ENCODE peak calls at places on chromosomes 11 and 22, in five cellular contexts. V, L, I, N and T are unnamed samples.

GRCh38 chr11:84901986-84902385 is 725.2 kb downstream of the DLG2 start:
- DNase-seq in L (no peak), I (no peak), V (no peak), N (no peak), T (no peak)

GRCh38 chr22:46613606-46613997 is 6.6 kb upstream of the GRAMD4 start:
- DNase-seq in L (no peak), I (no peak), V (no peak), N (peak), T (no peak)

GRCh38 chr11:43504316-43504950 is 145.7 kb downstream of the TTC17 start:
- DNase-seq in I (no peak), N (no peak), V (peak), L (peak), T (no peak)

GRCh38 chr11:43935131-43935979 is 7.1 kb upstream of the C11orf96 start:
- DNase-seq in N (no peak), L (no peak), I (no peak), V (no peak), T (no peak)

GRCh38 chr11:133898031-133898769 is 52.9 kb upstream of the SPATA19 start:
- DNase-seq in L (peak), V (no peak), I (peak), N (no peak), T (peak)

GRCh38 chr11:124075841-124076571 is 34.9 kb upstream of the OR10G7 start:
- DNase-seq in N (peak), V (no peak), I (no peak), L (peak), T (no peak)

GRCh38 chr22:25878933-25879332 is 136.9 kb downstream of the MYO18B start:
- DNase-seq in L (no peak), V (no peak), N (no peak), I (no peak), T (no peak)

GRCh38 chr11:7882860-7883259 is 48.2 kb downstream of the OR10A6 start:
- DNase-seq in I (no peak), N (no peak), V (no peak), L (no peak), T (no peak)

GRCh38 chr22:37913233-37913721 is 7.2 kb downstream of the MICALL1 start:
- DNase-seq in L (no peak), N (no peak), V (no peak), I (no peak), T (no peak)

GRCh38 chr11:87194985-87195820 is 157.5 kb downstream of the TMEM135 start:
- DNase-seq in N (no peak), V (no peak), I (no peak), L (no peak), T (no peak)

GRCh38 chr11:117950320-117950719 is 21.1 kb upstream of the TMPRSS13 start:
- DNase-seq in L (no peak), V (no peak), N (no peak), I (no peak), T (no peak)

GRCh38 chr11:12943276-12943675 is 65.8 kb upstream of the RASSF10 start:
- DNase-seq in I (no peak), N (no peak), V (no peak), L (no peak), T (no peak)

GRCh38 chr11:12944889-12945288 is 64.2 kb upstream of the RASSF10 start:
- DNase-seq in N (no peak), I (no peak), L (no peak), V (no peak), T (no peak)

GRCh38 chr11:12938590-12939247 is 70.4 kb upstream of the RASSF10 start:
- DNase-seq in V (no peak), I (no peak), N (no peak), L (no peak), T (no peak)

GRCh38 chr11:12941671-12942070 is 67.4 kb upstream of the RASSF10 start:
- DNase-seq in I (no peak), N (no peak), V (no peak), L (no peak), T (no peak)

GRCh38 chr11:12942157-12942556 is 67.0 kb upstream of the RASSF10 start:
- DNase-seq in N (no peak), I (no peak), V (no peak), L (peak), T (no peak)
- TF ChIP-seq CTCF in N (no peak), I (no peak), V (no peak), L (peak), T (no peak)

DNA sequence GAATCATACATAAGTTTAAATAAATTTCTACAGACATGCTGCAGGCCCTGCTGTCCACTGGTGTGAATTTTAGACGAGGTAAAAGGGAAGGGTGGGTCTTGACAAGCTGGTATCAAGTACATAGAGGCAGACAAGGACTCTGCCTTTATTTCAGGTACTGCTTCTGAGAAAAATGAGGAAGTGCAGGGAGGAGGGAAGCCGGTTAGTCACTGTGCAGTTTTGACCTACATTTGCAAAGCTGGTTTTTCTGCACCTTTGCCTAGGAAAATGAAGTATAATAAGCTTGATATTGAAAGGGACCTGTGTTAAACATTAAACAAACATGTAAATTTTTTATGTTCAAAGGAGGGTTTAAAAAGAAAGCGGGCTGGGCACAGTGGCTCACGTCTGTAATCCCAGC is 24.6 kb downstream of the TMEM45B start:
- DNase-seq in L (no peak), I (no peak), V (no peak), N (no peak), T (no peak)
- H3K27ac ChIP-seq in L (no peak), I (no peak), V (no peak), N (no peak), T (no peak)

GRCh38 chr11:66363187-66363601 is 8.4 kb downstream of the SLC29A2 start:
- DNase-seq in N (peak), L (no peak), I (no peak), V (no peak), T (peak)

GRCh38 chr11:66362481-66363147 is 8.9 kb downstream of the SLC29A2 start:
- DNase-seq in L (no peak), V (no peak), N (peak), I (no peak), T (no peak)

GRCh38 chr11:66359662-66360087 is 11.9 kb downstream of the SLC29A2 start:
- DNase-seq in L (peak), V (no peak), N (peak), I (no peak), T (no peak)

GRCh38 chr11:66361502-66361941 is 10.0 kb downstream of the SLC29A2 start:
- DNase-seq in L (no peak), V (no peak), I (peak), N (peak), T (no peak)

DNA sequence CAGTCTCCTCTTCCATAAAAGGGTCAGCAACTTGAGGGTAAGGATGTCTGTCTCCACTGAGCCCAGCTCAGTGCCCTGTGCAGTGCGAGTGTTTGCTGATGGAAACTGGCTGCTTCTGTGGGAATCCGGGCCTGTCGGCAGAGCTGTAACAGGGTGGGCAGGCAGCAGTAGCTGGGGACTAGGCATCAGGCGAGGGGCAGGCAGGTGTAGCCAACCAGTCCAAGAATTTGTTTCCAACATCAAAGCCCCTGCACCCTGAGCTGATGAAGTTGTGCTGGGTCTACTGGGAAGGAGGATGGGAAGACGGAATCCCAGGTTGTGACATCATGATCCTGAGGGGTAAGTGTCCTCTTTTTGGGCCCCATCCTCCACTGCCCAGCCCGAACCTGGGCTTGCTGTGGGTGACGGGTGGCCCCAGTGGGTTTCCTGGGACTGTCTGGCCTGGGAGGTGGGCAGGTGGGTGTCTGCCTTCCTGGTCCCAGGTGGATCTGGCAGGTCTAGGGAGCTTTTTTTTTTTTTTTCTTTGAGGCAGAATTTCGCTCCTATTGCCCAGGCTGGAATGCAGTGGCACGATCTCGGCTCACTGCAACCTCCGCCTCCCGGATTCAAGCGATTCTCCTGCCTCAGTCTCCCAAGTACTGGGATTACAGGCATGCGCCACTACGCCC is 11.0 kb downstream of the SLC29A2 start:
- DNase-seq in I (peak), V (no peak), L (no peak), N (peak), T (no peak)
- TF ChIP-seq POLR2AphosphoS5 in I (no peak), V (no peak), L (no peak), N (no peak), T (no peak)

GRCh38 chr11:100855466-100856067 is 168.5 kb downstream of the ARHGAP42 start:
- DNase-seq in V (peak), N (no peak), L (peak), I (no peak), T (no peak)
- TF ChIP-seq CTCF in V (peak), N (peak), L (peak), I (no peak), T (no peak)

GRCh38 chr11:16985297-16985696 is 28.9 kb downstream of the PLEKHA7 start:
- DNase-seq in L (no peak), I (no peak), V (peak), N (no peak), T (peak)
- H3K27ac ChIP-seq in L (no peak), I (no peak), V (peak), N (no peak), T (peak)

GRCh38 chr22:39290724-39291161 is 28.7 kb downstream of the RPL3 start:
- DNase-seq in N (no peak), V (peak), I (peak), L (no peak), T (peak)
- TF ChIP-seq POLR2AphosphoS5 in N (no peak), V (no peak), I (no peak), L (no peak), T (no peak)